ENCODE peak calls at places on chromosomes 11 and 22, in nine cellular contexts. One of them, this sample, is unnamed.

GRCh38 chr11:70610561-70610960 is 212.2 kb downstream of the CTTN start:
- DNase-seq in CD4-positive, alpha-beta T cell: no peak
- DNase-seq in NCI-H1417 treated with DMSO at 0.1 percent for 48 hours: no peak
- DNase-seq in NCI-H187: no peak
- DNase-seq in kidney: peak
- DNase-seq in Peyer's patch: peak
- DNase-seq in cardiac septum: no peak
- DNase-seq in amygdala: no peak
- DNase-seq in HFFc6: no peak
- DNase-seq in this sample: peak

GRCh38 chr22:36193171-36193570 is 8.4 kb downstream of the APOL4 start:
- DNase-seq in HFFc6: no peak
- DNase-seq in CD4-positive, alpha-beta T cell: no peak
- DNase-seq in kidney: no peak
- DNase-seq in cardiac septum: no peak
- DNase-seq in NCI-H187: no peak
- DNase-seq in NCI-H1417 treated with DMSO at 0.1 percent for 48 hours: no peak
- DNase-seq in amygdala: no peak
- DNase-seq in Peyer's patch: no peak
- DNase-seq in this sample: no peak

GRCh38 chr11:47406896-47407745 is 1.3 kb upstream of the SLC39A13 start:
- DNase-seq in Peyer's patch: no peak
- DNase-seq in HFFc6: no peak
- DNase-seq in kidney: peak
- DNase-seq in cardiac septum: no peak
- DNase-seq in NCI-H1417 treated with DMSO at 0.1 percent for 48 hours: no peak
- DNase-seq in CD4-positive, alpha-beta T cell: no peak
- DNase-seq in NCI-H187: no peak
- DNase-seq in amygdala: no peak
- DNase-seq in this sample: no peak

GRCh38 chr11:130323452-130324448 is 9.0 kb upstream of the ZBTB44 start:
- DNase-seq in cardiac septum: no peak
- DNase-seq in NCI-H187: no peak
- DNase-seq in CD4-positive, alpha-beta T cell: no peak
- DNase-seq in HFFc6: no peak
- DNase-seq in Peyer's patch: no peak
- DNase-seq in kidney: no peak
- DNase-seq in amygdala: no peak
- DNase-seq in NCI-H1417 treated with DMSO at 0.1 percent for 48 hours: no peak
- DNase-seq in this sample: no peak

GRCh38 chr11:69463181-69463891 is 18.1 kb upstream of the LINC01488 start:
- DNase-seq in amygdala: no peak
- DNase-seq in Peyer's patch: no peak
- DNase-seq in CD4-positive, alpha-beta T cell: no peak
- DNase-seq in NCI-H1417 treated with DMSO at 0.1 percent for 48 hours: no peak
- DNase-seq in kidney: peak
- DNase-seq in cardiac septum: no peak
- DNase-seq in NCI-H187: no peak
- DNase-seq in HFFc6: peak
- DNase-seq in this sample: peak

GRCh38 chr11:127919206-127920000 is 668.0 kb downstream of the ETS1 start:
- DNase-seq in Peyer's patch: no peak
- DNase-seq in amygdala: no peak
- DNase-seq in CD4-positive, alpha-beta T cell: no peak
- DNase-seq in NCI-H1417 treated with DMSO at 0.1 percent for 48 hours: no peak
- DNase-seq in kidney: no peak
- DNase-seq in cardiac septum: no peak
- DNase-seq in NCI-H187: no peak
- DNase-seq in HFFc6: peak
- DNase-seq in this sample: peak

GRCh38 chr11:26335903-26336302 is 4.0 kb downstream of the ANO3 start:
- DNase-seq in amygdala: no peak
- DNase-seq in kidney: no peak
- DNase-seq in HFFc6: no peak
- DNase-seq in cardiac septum: no peak
- DNase-seq in NCI-H1417 treated with DMSO at 0.1 percent for 48 hours: no peak
- DNase-seq in CD4-positive, alpha-beta T cell: no peak
- DNase-seq in Peyer's patch: no peak
- DNase-seq in NCI-H187: no peak
- DNase-seq in this sample: no peak

GRCh38 chr11:88603499-88603898 is 266.0 kb upstream of the CTSC start:
- DNase-seq in NCI-H1417 treated with DMSO at 0.1 percent for 48 hours: no peak
- DNase-seq in Peyer's patch: no peak
- DNase-seq in HFFc6: no peak
- DNase-seq in CD4-positive, alpha-beta T cell: no peak
- DNase-seq in kidney: no peak
- DNase-seq in cardiac septum: no peak
- DNase-seq in NCI-H187: no peak
- DNase-seq in amygdala: no peak
- DNase-seq in this sample: no peak

GRCh38 chr11:71245601-71246391 is 6.6 kb downstream of the SHANK2 start:
- DNase-seq in cardiac septum: peak
- DNase-seq in NCI-H187: no peak
- DNase-seq in CD4-positive, alpha-beta T cell: no peak
- DNase-seq in Peyer's patch: no peak
- DNase-seq in kidney: no peak
- DNase-seq in NCI-H1417 treated with DMSO at 0.1 percent for 48 hours: no peak
- DNase-seq in HFFc6: no peak
- DNase-seq in amygdala: no peak
- DNase-seq in this sample: no peak

GRCh38 chr22:29312218-29313125 is 3.0 kb downstream of the RASL10A start:
- DNase-seq in CD4-positive, alpha-beta T cell: no peak
- DNase-seq in Peyer's patch: no peak
- DNase-seq in NCI-H187: no peak
- DNase-seq in cardiac septum: no peak
- DNase-seq in kidney: peak
- DNase-seq in amygdala: no peak
- DNase-seq in NCI-H1417 treated with DMSO at 0.1 percent for 48 hours: no peak
- DNase-seq in HFFc6: no peak
- DNase-seq in this sample: no peak

GRCh38 chr11:112822478-112823274 is 138.5 kb upstream of the NCAM1 start:
- DNase-seq in HFFc6: no peak
- DNase-seq in Peyer's patch: no peak
- DNase-seq in kidney: no peak
- DNase-seq in cardiac septum: no peak
- DNase-seq in CD4-positive, alpha-beta T cell: no peak
- DNase-seq in NCI-H1417 treated with DMSO at 0.1 percent for 48 hours: no peak
- DNase-seq in amygdala: no peak
- DNase-seq in NCI-H187: no peak
- DNase-seq in this sample: no peak

GRCh38 chr22:35604671-35605457 is 12.3 kb downstream of the MB start:
- DNase-seq in Peyer's patch: no peak
- DNase-seq in amygdala: no peak
- DNase-seq in HFFc6: no peak
- DNase-seq in NCI-H187: no peak
- DNase-seq in cardiac septum: no peak
- DNase-seq in NCI-H1417 treated with DMSO at 0.1 percent for 48 hours: no peak
- DNase-seq in kidney: peak
- DNase-seq in CD4-positive, alpha-beta T cell: no peak
- DNase-seq in this sample: no peak

GRCh38 chr11:64093233-64094039 is 57.7 kb downstream of the FLRT1 start:
- DNase-seq in amygdala: no peak
- DNase-seq in kidney: no peak
- DNase-seq in cardiac septum: no peak
- DNase-seq in NCI-H1417 treated with DMSO at 0.1 percent for 48 hours: no peak
- DNase-seq in HFFc6: no peak
- DNase-seq in Peyer's patch: no peak
- DNase-seq in CD4-positive, alpha-beta T cell: no peak
- DNase-seq in NCI-H187: peak
- DNase-seq in this sample: no peak

GRCh38 chr11:131760191-131760951 is 390.0 kb downstream of the NTM start:
- DNase-seq in amygdala: no peak
- DNase-seq in Peyer's patch: no peak
- DNase-seq in CD4-positive, alpha-beta T cell: no peak
- DNase-seq in NCI-H187: no peak
- DNase-seq in NCI-H1417 treated with DMSO at 0.1 percent for 48 hours: no peak
- DNase-seq in HFFc6: peak
- DNase-seq in cardiac septum: peak
- DNase-seq in kidney: peak
- DNase-seq in this sample: no peak

GRCh38 chr22:43262990-43263644 is 76.2 kb upstream of the TTLL12 start:
- DNase-seq in kidney: peak
- DNase-seq in Peyer's patch: no peak
- DNase-seq in amygdala: no peak
- DNase-seq in HFFc6: no peak
- DNase-seq in NCI-H187: no peak
- DNase-seq in NCI-H1417 treated with DMSO at 0.1 percent for 48 hours: no peak
- DNase-seq in CD4-positive, alpha-beta T cell: peak
- DNase-seq in cardiac septum: no peak
- DNase-seq in this sample: no peak

GRCh38 chr11:129814244-129814992 is 1.2 kb upstream of the TMEM45B start:
- DNase-seq in Peyer's patch: no peak
- DNase-seq in NCI-H1417 treated with DMSO at 0.1 percent for 48 hours: no peak
- DNase-seq in CD4-positive, alpha-beta T cell: peak
- DNase-seq in HFFc6: no peak
- DNase-seq in cardiac septum: no peak
- DNase-seq in kidney: no peak
- DNase-seq in NCI-H187: no peak
- DNase-seq in amygdala: no peak
- DNase-seq in this sample: no peak

GRCh38 chr22:41261541-41262249 is 21.0 kb upstream of the CHADL start:
- DNase-seq in Peyer's patch: no peak
- DNase-seq in NCI-H187: no peak
- DNase-seq in cardiac septum: no peak
- DNase-seq in NCI-H1417 treated with DMSO at 0.1 percent for 48 hours: no peak
- DNase-seq in CD4-positive, alpha-beta T cell: no peak
- DNase-seq in amygdala: no peak
- DNase-seq in HFFc6: no peak
- DNase-seq in kidney: no peak
- DNase-seq in this sample: no peak

GRCh38 chr11:44766112-44766971 is 39.6 kb downstream of the TSPAN18 start:
- DNase-seq in NCI-H1417 treated with DMSO at 0.1 percent for 48 hours: no peak
- DNase-seq in amygdala: no peak
- DNase-seq in CD4-positive, alpha-beta T cell: no peak
- DNase-seq in kidney: no peak
- DNase-seq in NCI-H187: no peak
- DNase-seq in Peyer's patch: no peak
- DNase-seq in HFFc6: peak
- DNase-seq in cardiac septum: peak
- DNase-seq in this sample: no peak

GRCh38 chr11:61896665-61897386 is 5.5 kb upstream of the FADS3 start:
- DNase-seq in CD4-positive, alpha-beta T cell: no peak
- DNase-seq in amygdala: no peak
- DNase-seq in NCI-H187: no peak
- DNase-seq in kidney: no peak
- DNase-seq in cardiac septum: no peak
- DNase-seq in HFFc6: no peak
- DNase-seq in NCI-H1417 treated with DMSO at 0.1 percent for 48 hours: no peak
- DNase-seq in Peyer's patch: no peak
- DNase-seq in this sample: no peak

GRCh38 chr22:24423519-24424000 is 3.8 kb upstream of the ADORA2A start:
- DNase-seq in HFFc6: no peak
- DNase-seq in CD4-positive, alpha-beta T cell: peak
- DNase-seq in Peyer's patch: peak
- DNase-seq in NCI-H187: no peak
- DNase-seq in cardiac septum: peak
- DNase-seq in kidney: no peak
- DNase-seq in amygdala: no peak
- DNase-seq in NCI-H1417 treated with DMSO at 0.1 percent for 48 hours: no peak
- DNase-seq in this sample: peak

GRCh38 chr11:71426413-71426812 is 21.8 kb downstream of the DHCR7 start:
- DNase-seq in HFFc6: no peak
- DNase-seq in kidney: no peak
- DNase-seq in Peyer's patch: no peak
- DNase-seq in amygdala: no peak
- DNase-seq in CD4-positive, alpha-beta T cell: no peak
- DNase-seq in cardiac septum: no peak
- DNase-seq in NCI-H1417 treated with DMSO at 0.1 percent for 48 hours: no peak
- DNase-seq in NCI-H187: no peak
- DNase-seq in this sample: no peak

GRCh38 chr22:42863349-42863911 is 6.4 kb upstream of the ARFGAP3 start:
- DNase-seq in NCI-H187: no peak
- DNase-seq in amygdala: no peak
- DNase-seq in kidney: no peak
- DNase-seq in NCI-H1417 treated with DMSO at 0.1 percent for 48 hours: no peak
- DNase-seq in HFFc6: peak
- DNase-seq in Peyer's patch: no peak
- DNase-seq in cardiac septum: no peak
- DNase-seq in CD4-positive, alpha-beta T cell: no peak
- DNase-seq in this sample: peak

GRCh38 chr22:20268350-20269012 is 363 bp upstream of the RTN4R start:
- DNase-seq in amygdala: no peak
- DNase-seq in HFFc6: no peak
- DNase-seq in kidney: no peak
- DNase-seq in CD4-positive, alpha-beta T cell: peak
- DNase-seq in cardiac septum: no peak
- DNase-seq in NCI-H187: no peak
- DNase-seq in Peyer's patch: peak
- DNase-seq in NCI-H1417 treated with DMSO at 0.1 percent for 48 hours: no peak
- DNase-seq in this sample: peak

GRCh38 chr11:199782-200181 is 6.9 kb downstream of the SCGB1C1 start:
- DNase-seq in kidney: peak
- DNase-seq in Peyer's patch: peak
- DNase-seq in CD4-positive, alpha-beta T cell: no peak
- DNase-seq in amygdala: no peak
- DNase-seq in NCI-H1417 treated with DMSO at 0.1 percent for 48 hours: no peak
- DNase-seq in cardiac septum: peak
- DNase-seq in HFFc6: no peak
- DNase-seq in NCI-H187: no peak
- DNase-seq in this sample: no peak

GRCh38 chr11:131899954-131900580 is 529.7 kb downstream of the NTM start:
- DNase-seq in NCI-H1417 treated with DMSO at 0.1 percent for 48 hours: no peak
- DNase-seq in NCI-H187: no peak
- DNase-seq in HFFc6: no peak
- DNase-seq in CD4-positive, alpha-beta T cell: no peak
- DNase-seq in amygdala: no peak
- DNase-seq in Peyer's patch: no peak
- DNase-seq in kidney: no peak
- DNase-seq in cardiac septum: no peak
- DNase-seq in this sample: no peak

GRCh38 chr11:103110406-103110805 is 1.2 kb downstream of the DYNC2H1 start:
- DNase-seq in cardiac septum: no peak
- DNase-seq in kidney: no peak
- DNase-seq in CD4-positive, alpha-beta T cell: no peak
- DNase-seq in amygdala: no peak
- DNase-seq in NCI-H187: no peak
- DNase-seq in HFFc6: peak
- DNase-seq in NCI-H1417 treated with DMSO at 0.1 percent for 48 hours: no peak
- DNase-seq in Peyer's patch: no peak
- DNase-seq in this sample: peak

GRCh38 chr22:45977003-45977395 is at the start of gene WNT7B:
- DNase-seq in cardiac septum: no peak
- DNase-seq in Peyer's patch: no peak
- DNase-seq in NCI-H1417 treated with DMSO at 0.1 percent for 48 hours: no peak
- DNase-seq in HFFc6: no peak
- DNase-seq in NCI-H187: no peak
- DNase-seq in amygdala: no peak
- DNase-seq in CD4-positive, alpha-beta T cell: no peak
- DNase-seq in kidney: no peak
- DNase-seq in this sample: no peak

GRCh38 chr11:120112174-120112796 is 25.6 kb downstream of the TRIM29 start:
- DNase-seq in HFFc6: no peak
- DNase-seq in NCI-H187: no peak
- DNase-seq in CD4-positive, alpha-beta T cell: no peak
- DNase-seq in kidney: no peak
- DNase-seq in cardiac septum: no peak
- DNase-seq in Peyer's patch: no peak
- DNase-seq in NCI-H1417 treated with DMSO at 0.1 percent for 48 hours: no peak
- DNase-seq in amygdala: no peak
- DNase-seq in this sample: no peak

GRCh38 chr22:50182176-50183081 is 3.3 kb upstream of the TRABD start:
- DNase-seq in NCI-H1417 treated with DMSO at 0.1 percent for 48 hours: no peak
- DNase-seq in cardiac septum: no peak
- DNase-seq in CD4-positive, alpha-beta T cell: no peak
- DNase-seq in amygdala: no peak
- DNase-seq in kidney: peak
- DNase-seq in NCI-H187: no peak
- DNase-seq in Peyer's patch: no peak
- DNase-seq in HFFc6: no peak
- DNase-seq in this sample: no peak

GRCh38 chr11:113773092-113773415 is 438 bp downstream of the ZW10 start:
- DNase-seq in cardiac septum: no peak
- DNase-seq in amygdala: no peak
- DNase-seq in CD4-positive, alpha-beta T cell: no peak
- DNase-seq in NCI-H187: no peak
- DNase-seq in NCI-H1417 treated with DMSO at 0.1 percent for 48 hours: no peak
- DNase-seq in Peyer's patch: no peak
- DNase-seq in HFFc6: no peak
- DNase-seq in kidney: no peak
- DNase-seq in this sample: peak

GRCh38 chr11:107744736-107745135 is 32.9 kb upstream of the SLN start:
- DNase-seq in CD4-positive, alpha-beta T cell: no peak
- DNase-seq in Peyer's patch: no peak
- DNase-seq in NCI-H187: no peak
- DNase-seq in kidney: no peak
- DNase-seq in cardiac septum: no peak
- DNase-seq in amygdala: no peak
- DNase-seq in NCI-H1417 treated with DMSO at 0.1 percent for 48 hours: no peak
- DNase-seq in HFFc6: no peak
- DNase-seq in this sample: no peak